ENCODE peak calls at places on chromosomes 16 and 17, in five cellular contexts. C is hepatocyte, U is endothelial cell of umbilical vein, Y is GM23338, P is K562. W is an unnamed sample.

GRCh38 chr17:79848370-79848766 is 9.1 kb upstream of the CBX4 start:
- DNase-seq in P (no peak), C (no peak), U (no peak), Y (no peak), W (no peak)

GRCh38 chr16:67431077-67431804 is at the start of gene HSD11B2:
- DNase-seq in P (peak), C (peak), Y (peak), U (peak), W (peak)

GRCh38 chr16:88435437-88436355 is 17.4 kb upstream of the ZFPM1 start:
- DNase-seq in C (no peak), Y (no peak), P (no peak), U (no peak), W (no peak)

GRCh38 chr16:86854895-86855294 is 276.5 kb downstream of the FOXL1 start:
- DNase-seq in C (peak), Y (no peak), U (peak), P (no peak), W (peak)

GRCh38 chr16:12803203-12804093 is at the start of gene CPPED1:
- DNase-seq in U (peak), C (peak), P (peak), Y (peak), W (peak)

GRCh38 chr16:89476811-89477261 is 13.5 kb downstream of the ANKRD11 start:
- DNase-seq in Y (no peak), P (no peak), U (no peak), C (no peak), W (no peak)

GRCh38 chr16:85390511-85391174 is 222.5 kb upstream of the GSE1 start:
- DNase-seq in U (no peak), P (peak), Y (no peak), C (peak), W (peak)

GRCh38 chr16:51113254-51114125 is 37.6 kb downstream of the SALL1 start:
- DNase-seq in P (no peak), Y (peak), C (no peak), U (no peak), W (no peak)

GRCh38 chr16:78275420-78275819 is 176.0 kb downstream of the WWOX start:
- DNase-seq in U (no peak), Y (peak), C (no peak), P (no peak), W (no peak)

GRCh38 chr16:27880312-27880711 is 183.2 kb downstream of the GSG1L start:
- DNase-seq in U (no peak), C (no peak), Y (no peak), P (no peak), W (no peak)

GRCh38 chr17:68455756-68456528 is 1.4 kb downstream of the WIPI1 start:
- DNase-seq in U (no peak), C (peak), P (no peak), Y (no peak), W (peak)

GRCh38 chr16:15573274-15573895 is 69.6 kb downstream of the MARF1 start:
- DNase-seq in Y (no peak), P (no peak), U (no peak), C (no peak), W (no peak)

GRCh38 chr17:78736526-78737079 is 45.5 kb downstream of the CYTH1 start:
- DNase-seq in P (peak), U (peak), Y (peak), C (peak), W (no peak)

GRCh38 chr16:50301626-50302471 is 35.5 kb downstream of the ADCY7 start:
- DNase-seq in Y (no peak), U (no peak), C (peak), P (no peak), W (peak)

GRCh38 chr17:27458524-27458908 is 2.3 kb downstream of the KSR1 start:
- DNase-seq in Y (peak), C (no peak), P (peak), U (no peak), W (no peak)

GRCh38 chr16:56930516-56931252 is 1.3 kb upstream of the HERPUD1 start:
- DNase-seq in Y (peak), P (no peak), U (no peak), C (no peak), W (no peak)

GRCh38 chr16:6483634-6484033 is 849.0 kb upstream of the RBFOX1 start:
- DNase-seq in Y (peak), P (no peak), C (no peak), U (no peak), W (no peak)

GRCh38 chr17:81888105-81888987 is 3.0 kb downstream of the ALYREF start:
- DNase-seq in U (no peak), Y (no peak), C (no peak), P (no peak), W (no peak)

GRCh38 chr17:30472238-30472890 is 4.8 kb upstream of the GOSR1 start:
- DNase-seq in P (no peak), Y (no peak), U (no peak), C (no peak), W (peak)

GRCh38 chr16:67846063-67846319 is 742 bp upstream of the NUTF2 start:
- DNase-seq in P (no peak), Y (no peak), C (no peak), U (no peak), W (no peak)

GRCh38 chr17:9053406-9053805 is 32.1 kb downstream of the NTN1 start:
- DNase-seq in U (no peak), C (no peak), P (no peak), Y (no peak), W (no peak)

GRCh38 chr16:72042157-72042660 is 12.1 kb upstream of the HP start:
- DNase-seq in U (peak), Y (no peak), P (no peak), C (no peak), W (no peak)

GRCh38 chr16:17369441-17369951 is 101.3 kb downstream of the XYLT1 start:
- DNase-seq in Y (no peak), U (peak), C (no peak), P (no peak), W (no peak)

GRCh38 chr17:17408236-17408794 is 68.5 kb upstream of the MED9 start:
- DNase-seq in Y (no peak), C (no peak), P (no peak), U (peak), W (peak)

GRCh38 chr17:46719889-46720288 is 98.6 kb downstream of the WNT3 start:
- DNase-seq in U (no peak), C (no peak), Y (no peak), P (no peak), W (no peak)

GRCh38 chr17:6474376-6474775 is 30.1 kb downstream of the PIMREG start:
- DNase-seq in P (no peak), C (no peak), U (no peak), Y (no peak), W (no peak)

GRCh38 chr17:6476834-6477210 is 32.6 kb downstream of the PIMREG start:
- DNase-seq in C (no peak), U (no peak), Y (no peak), P (peak), W (no peak)

GRCh38 chr17:6476061-6476833 is 32.0 kb downstream of the PIMREG start:
- DNase-seq in C (no peak), U (no peak), P (peak), Y (no peak), W (no peak)

GRCh38 chr17:6474906-6475305 is 30.7 kb downstream of the PIMREG start:
- DNase-seq in C (peak), P (no peak), Y (no peak), U (no peak), W (no peak)

DNA sequence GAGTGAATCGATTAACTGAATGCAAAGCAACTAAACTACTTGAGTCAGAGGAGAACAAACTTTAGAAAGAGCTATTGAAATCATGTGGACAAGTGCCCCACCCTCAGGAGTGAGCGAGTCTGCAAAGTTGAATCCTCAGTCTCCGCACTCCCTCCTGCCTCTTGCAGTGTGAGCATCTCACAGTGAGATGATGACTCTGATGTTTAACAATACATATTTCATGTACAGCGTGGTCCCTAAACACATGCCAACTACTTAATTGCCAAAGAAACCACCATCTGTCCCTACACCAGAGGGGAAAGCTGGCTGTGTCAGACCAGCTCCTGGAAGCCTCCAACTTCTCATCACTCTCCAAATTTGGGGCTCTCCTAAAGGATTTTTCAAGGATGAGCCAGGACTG is 31.2 kb downstream of the PIMREG start:
- DNase-seq in U (no peak), Y (no peak), P (no peak), C (no peak), W (no peak)
- TF ChIP-seq EZH2 in U (no peak), Y (no peak), P (no peak), C (no peak), W (no peak)

DNA sequence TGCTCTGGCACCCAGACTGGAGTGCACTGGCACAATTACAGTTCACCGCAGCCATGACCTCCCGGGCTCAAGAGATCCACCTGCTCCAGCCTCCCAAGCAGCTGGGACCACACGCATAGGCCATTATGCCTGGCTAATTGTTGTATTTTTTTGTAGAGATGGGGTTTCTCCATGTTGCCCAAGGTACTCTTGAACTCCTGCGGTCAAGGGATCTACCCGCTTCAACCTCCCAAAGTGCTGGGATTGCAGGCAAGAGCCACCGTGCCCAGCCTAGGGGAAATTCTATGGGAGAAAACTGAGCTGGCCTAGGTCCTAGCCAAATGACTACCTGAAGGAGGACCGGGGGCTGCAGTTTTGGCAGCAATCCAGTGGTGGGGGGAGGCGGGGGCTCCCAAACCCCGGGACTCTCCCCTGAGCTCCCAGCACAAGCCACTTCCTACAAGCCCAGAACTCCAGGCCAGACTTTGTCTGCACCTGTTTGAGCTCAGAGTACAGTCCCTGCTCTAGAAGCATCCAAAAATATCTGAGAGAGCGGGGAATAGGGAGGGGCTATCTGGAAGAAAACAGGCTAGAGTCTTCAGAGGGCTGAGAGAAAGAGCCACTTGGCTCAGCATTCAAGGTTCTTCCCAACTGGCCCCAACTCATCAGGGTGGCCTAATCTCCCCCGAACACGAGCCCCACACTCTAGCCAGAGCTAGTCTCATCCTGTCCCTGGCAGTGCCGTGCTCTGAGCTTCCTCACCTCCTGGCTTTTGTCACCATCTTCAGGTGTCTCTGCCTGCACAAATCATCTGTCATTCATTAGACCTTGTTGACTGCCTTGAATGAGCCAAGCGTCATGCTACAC is 9.1 kb downstream of the SRL start:
- DNase-seq in U (no peak), C (no peak), P (no peak), Y (no peak), W (no peak)
- H3K4me2 ChIP-seq in U (no peak), C (no peak), P (peak), Y (no peak), W (no peak)

GRCh38 chr17:7538050-7538449 is 10.8 kb upstream of the TNFSF12 start:
- DNase-seq in Y (no peak), P (no peak), U (no peak), C (no peak), W (no peak)

GRCh38 chr17:7541074-7541621 is 7.7 kb upstream of the TNFSF12 start:
- DNase-seq in P (no peak), U (no peak), Y (no peak), C (no peak), W (no peak)

DNA sequence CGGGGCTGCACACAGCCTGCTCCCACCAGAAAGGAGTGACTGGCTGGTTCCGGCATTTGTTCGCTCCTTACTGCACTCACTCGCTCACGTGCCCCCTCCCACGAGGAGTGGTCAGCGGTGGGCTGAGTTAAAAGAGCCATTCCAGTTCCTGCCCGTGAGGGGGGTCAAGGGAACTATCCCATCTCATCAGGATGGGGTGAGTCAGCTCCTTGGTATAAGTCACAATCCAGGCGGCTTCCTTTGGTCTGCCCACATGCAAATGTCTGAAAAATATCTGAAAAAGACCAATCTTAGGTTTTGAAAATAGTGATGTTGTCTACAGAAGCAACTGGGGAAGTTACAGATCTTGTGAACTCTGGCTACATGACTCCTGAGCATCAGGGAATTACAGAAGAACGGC is 10.0 kb upstream of the TNFSF12 start:
- DNase-seq in P (peak), U (peak), C (no peak), Y (no peak), W (no peak)
- TF ChIP-seq EZH2 in P (no peak), U (no peak), C (no peak), Y (no peak), W (no peak)

GRCh38 chr17:49013311-49014205 is 16.4 kb downstream of the IGF2BP1 start:
- DNase-seq in U (no peak), C (peak), Y (peak), P (peak), W (no peak)
- H3K4me2 ChIP-seq in U (no peak), C (peak), Y (peak), P (no peak), W (no peak)